ENCODE peak calls at places on chromosomes 5 and 9, in five cellular contexts. P is IMR-90, L is SK-N-SH, G is GM12878, Q is HepG2. D is an unnamed sample.

GRCh38 chr5:16616536-16617271 is at the start of gene RETREG1:
- DNase-seq in Q (no peak), P (no peak), G (no peak), L (peak), D (peak)

GRCh38 chr5:6745706-6746217 is 32.5 kb downstream of the TENT4A start:
- DNase-seq in Q (peak), P (peak), G (no peak), L (peak), D (no peak)

GRCh38 chr9:83456226-83456625 is 82.0 kb downstream of the FRMD3 start:
- DNase-seq in P (no peak), Q (no peak), L (no peak), G (no peak), D (no peak)

GRCh38 chr9:88530051-88530450 is 4.9 kb upstream of the NXNL2 start:
- DNase-seq in P (peak), Q (peak), G (no peak), L (no peak), D (no peak)

GRCh38 chr5:96896806-96897205 is 20.5 kb downstream of the ERAP2 start:
- DNase-seq in G (no peak), L (no peak), Q (no peak), P (no peak), D (no peak)

GRCh38 chr9:85522459-85523092 is 219.2 kb downstream of the AGTPBP1 start:
- DNase-seq in P (peak), G (no peak), Q (no peak), L (peak), D (peak)

GRCh38 chr5:122126177-122126701 is 3.1 kb upstream of the ZNF474 start:
- DNase-seq in P (peak), Q (no peak), L (no peak), G (no peak), D (no peak)

GRCh38 chr5:142289708-142290573 is 34.9 kb downstream of the SPRY4 start:
- DNase-seq in L (peak), G (no peak), P (no peak), Q (no peak), D (no peak)

GRCh38 chr9:108272350-108272899 is 583.4 kb downstream of the ACTL7B start:
- DNase-seq in L (peak), P (peak), Q (peak), G (no peak), D (no peak)

GRCh38 chr5:167716376-167716775 is 575.1 kb upstream of the WWC1 start:
- DNase-seq in P (peak), Q (no peak), G (no peak), L (no peak), D (no peak)
- H2AFZ ChIP-seq in P (peak), Q (no peak), G (no peak), L (no peak), D (no peak)

GRCh38 chr9:76459691-76460635 is 981 bp downstream of the GCNT1 start:
- DNase-seq in Q (peak), P (peak), G (no peak), L (peak), D (peak)
- TF ChIP-seq RFX5 in Q (no peak), P (no peak), G (no peak), L (no peak), D (no peak)

GRCh38 chr5:135233477-135233876 is 165.6 kb downstream of the MACROH2A1 start:
- DNase-seq in Q (no peak), L (no peak), G (no peak), P (no peak), D (no peak)
- H2AFZ ChIP-seq in Q (no peak), L (no peak), G (no peak), P (no peak), D (no peak)

GRCh38 chr5:375921-376871 is 54.7 kb downstream of the AHRR start:
- DNase-seq in Q (no peak), L (peak), P (no peak), G (no peak), D (peak)
- TF ChIP-seq RFX5 in Q (no peak), L (no peak), P (no peak), G (no peak), D (no peak)

GRCh38 chr5:89735108-89735507 is 674.4 kb downstream of the CETN3 start:
- DNase-seq in G (no peak), Q (no peak), L (no peak), P (no peak), D (no peak)
- H2AFZ ChIP-seq in G (no peak), Q (no peak), L (no peak), P (no peak), D (peak)

GRCh38 chr9:5441043-5441442 is 3.3 kb upstream of the PLGRKT start:
- DNase-seq in G (no peak), P (peak), L (no peak), Q (no peak), D (no peak)

GRCh38 chr9:5437254-5438216 is at the start of gene PLGRKT:
- DNase-seq in G (peak), Q (peak), P (peak), L (peak), D (peak)

GRCh38 chr9:5440426-5440825 is 2.7 kb upstream of the PLGRKT start:
- DNase-seq in G (no peak), L (no peak), P (no peak), Q (no peak), D (no peak)

GRCh38 chr9:5436441-5436840 is 1.3 kb downstream of the PLGRKT start:
- DNase-seq in P (no peak), G (no peak), L (no peak), Q (no peak), D (no peak)

DNA sequence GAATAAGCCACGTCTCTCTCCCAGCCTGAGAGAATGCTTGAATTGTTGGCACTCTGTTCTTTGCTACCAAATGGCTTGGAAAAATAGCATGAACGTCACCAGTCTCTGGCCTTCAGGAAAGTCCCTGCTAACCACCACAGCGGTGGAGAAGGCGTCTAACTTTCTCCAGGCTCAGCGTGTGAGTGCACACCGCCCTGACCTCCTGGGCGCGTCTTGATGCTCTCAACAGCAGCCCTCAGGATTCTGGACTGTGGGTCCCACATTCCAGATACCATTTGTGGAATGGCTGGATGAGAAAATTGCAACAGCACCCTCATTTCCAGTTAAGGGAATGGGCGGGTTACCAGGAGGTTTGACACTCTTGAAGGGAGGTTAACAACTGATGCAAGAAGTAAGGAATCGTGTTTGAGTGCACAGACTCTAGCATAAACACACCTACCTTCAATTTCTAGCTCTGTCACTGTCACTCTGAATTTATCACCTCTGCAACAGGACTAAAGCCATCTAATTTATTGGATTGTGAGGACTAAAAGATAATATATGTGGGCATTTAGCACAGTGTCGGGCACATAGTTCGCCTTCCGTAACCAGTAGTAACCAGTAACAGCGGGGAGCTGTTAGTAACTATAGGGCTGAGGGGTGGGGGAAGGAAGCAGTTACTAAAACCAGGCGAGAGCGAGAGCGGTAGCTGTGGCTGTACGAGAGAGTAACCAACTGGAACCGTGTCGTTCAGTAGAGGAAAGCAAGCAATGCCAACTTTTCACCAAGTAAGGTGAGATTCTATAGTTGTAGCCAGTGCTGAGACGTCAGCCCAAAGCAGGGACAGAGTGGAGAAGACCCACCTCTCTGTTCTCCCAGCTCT is 807 bp upstream of the PLGRKT start:
- DNase-seq in Q (no peak), P (peak), G (peak), L (no peak), D (peak)
- TF ChIP-seq RFX5 in Q (no peak), P (no peak), G (peak), L (no peak), D (no peak)

GRCh38 chr9:121288557-121288873 is 20.6 kb downstream of the GSN start:
- DNase-seq in L (no peak), G (no peak), P (no peak), Q (no peak), D (no peak)
- H2AFZ ChIP-seq in L (no peak), G (no peak), P (no peak), Q (no peak), D (no peak)

GRCh38 chr5:58259685-58260152 is 200.2 kb downstream of the PLK2 start:
- DNase-seq in P (peak), G (no peak), L (no peak), Q (peak), D (no peak)
- TF ChIP-seq RFX5 in P (no peak), G (no peak), L (no peak), Q (no peak), D (no peak)

DNA sequence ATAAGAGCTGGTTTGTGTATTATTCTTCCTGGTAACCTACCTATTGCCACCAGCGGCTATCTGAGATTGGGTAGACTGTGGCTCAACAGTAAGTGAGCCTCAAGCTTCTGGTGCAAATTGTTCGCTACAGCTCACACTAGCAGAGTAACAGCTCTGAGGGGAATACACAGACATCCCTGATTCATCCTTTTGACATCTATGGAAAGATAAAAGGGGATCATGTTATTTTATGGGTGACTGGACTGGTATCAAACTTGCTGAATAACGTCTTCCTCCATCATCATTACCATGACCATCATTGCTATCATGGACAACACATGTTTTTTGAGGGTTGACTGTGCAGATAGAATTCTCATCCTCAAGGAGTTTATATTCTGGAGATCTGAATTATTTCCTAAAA is 129.6 kb downstream of the PIK3R1 start:
- DNase-seq in G (no peak), Q (no peak), P (peak), L (no peak), D (no peak)
- H2AFZ ChIP-seq in G (no peak), Q (no peak), P (no peak), L (no peak), D (no peak)

D was measured in H1.